ENCODE peak calls at places on chromosomes 6 and 20, in six cellular contexts. One of them, this sample, is unnamed. For H3K9me3, the result is how much of the 10 kb centered on the place peaks cover.

GRCh38 chr6:118932421-118932820 is 2.5 kb downstream of the MCM9 start:
- DNase-seq in CD8-positive, alpha-beta memory T cell: no peak
- DNase-seq in IMR-90: peak
- DNase-seq in pancreas: no peak
- DNase-seq in CD4-positive, CD25-positive, alpha-beta regulatory T cell: no peak
- DNase-seq in CD8-positive, alpha-beta T cell: no peak
- DNase-seq in this sample: no peak

GRCh38 chr6:170234419-170234818 is 56.5 kb downstream of the DLL1 start:
- DNase-seq in CD4-positive, CD25-positive, alpha-beta regulatory T cell: no peak
- DNase-seq in CD8-positive, alpha-beta memory T cell: no peak
- DNase-seq in pancreas: peak
- DNase-seq in CD8-positive, alpha-beta T cell: no peak
- DNase-seq in IMR-90: no peak
- DNase-seq in this sample: no peak

GRCh38 chr6:144731229-144731628 is 446.1 kb downstream of the UTRN start:
- DNase-seq in CD8-positive, alpha-beta memory T cell: no peak
- DNase-seq in CD8-positive, alpha-beta T cell: no peak
- DNase-seq in pancreas: no peak
- DNase-seq in IMR-90: no peak
- DNase-seq in CD4-positive, CD25-positive, alpha-beta regulatory T cell: no peak
- DNase-seq in this sample: no peak

GRCh38 chr20:53146201-53146891 is 174.2 kb downstream of the TSHZ2 start:
- DNase-seq in CD4-positive, CD25-positive, alpha-beta regulatory T cell: peak
- DNase-seq in pancreas: no peak
- DNase-seq in CD8-positive, alpha-beta memory T cell: no peak
- DNase-seq in IMR-90: no peak
- DNase-seq in CD8-positive, alpha-beta T cell: no peak
- DNase-seq in this sample: no peak

GRCh38 chr20:10919549-10920140 is 245.8 kb upstream of the JAG1 start:
- DNase-seq in IMR-90: peak
- DNase-seq in CD4-positive, CD25-positive, alpha-beta regulatory T cell: no peak
- DNase-seq in pancreas: no peak
- DNase-seq in CD8-positive, alpha-beta memory T cell: no peak
- DNase-seq in CD8-positive, alpha-beta T cell: no peak
- DNase-seq in this sample: no peak

GRCh38 chr6:15474196-15474595 is 188.6 kb downstream of the DTNBP1 start:
- DNase-seq in CD4-positive, CD25-positive, alpha-beta regulatory T cell: no peak
- DNase-seq in CD8-positive, alpha-beta memory T cell: no peak
- DNase-seq in IMR-90: peak
- DNase-seq in CD8-positive, alpha-beta T cell: no peak
- DNase-seq in pancreas: no peak
- DNase-seq in this sample: no peak

GRCh38 chr6:32622545-32623401 is 14.4 kb upstream of the HLA-DQA1 start:
- DNase-seq in CD8-positive, alpha-beta memory T cell: peak
- DNase-seq in IMR-90: peak
- DNase-seq in CD4-positive, CD25-positive, alpha-beta regulatory T cell: peak
- DNase-seq in pancreas: no peak
- DNase-seq in CD8-positive, alpha-beta T cell: peak
- DNase-seq in this sample: no peak

GRCh38 chr6:146200136-146200708 is 171.4 kb downstream of the GRM1 start:
- DNase-seq in CD8-positive, alpha-beta memory T cell: no peak
- DNase-seq in CD8-positive, alpha-beta T cell: no peak
- DNase-seq in IMR-90: no peak
- DNase-seq in pancreas: no peak
- DNase-seq in CD4-positive, CD25-positive, alpha-beta regulatory T cell: no peak
- DNase-seq in this sample: no peak

GRCh38 chr6:158033077-158033750 is 51.6 kb downstream of the SYNJ2 start:
- DNase-seq in pancreas: no peak
- DNase-seq in CD4-positive, CD25-positive, alpha-beta regulatory T cell: no peak
- DNase-seq in CD8-positive, alpha-beta memory T cell: no peak
- DNase-seq in CD8-positive, alpha-beta T cell: no peak
- DNase-seq in IMR-90: no peak
- DNase-seq in this sample: no peak

GRCh38 chr6:22717906-22718305 is 148.5 kb downstream of the HDGFL1 start:
- DNase-seq in CD8-positive, alpha-beta T cell: no peak
- DNase-seq in IMR-90: no peak
- DNase-seq in CD8-positive, alpha-beta memory T cell: no peak
- DNase-seq in pancreas: peak
- DNase-seq in CD4-positive, CD25-positive, alpha-beta regulatory T cell: no peak
- DNase-seq in this sample: peak

GRCh38 chr20:50187403-50188051 is 3.1 kb upstream of the CEBPB start:
- DNase-seq in IMR-90: peak
- DNase-seq in pancreas: no peak
- DNase-seq in CD8-positive, alpha-beta T cell: no peak
- DNase-seq in CD4-positive, CD25-positive, alpha-beta regulatory T cell: no peak
- DNase-seq in CD8-positive, alpha-beta memory T cell: no peak
- DNase-seq in this sample: peak

GRCh38 chr6:111995409-111995808 is 58.5 kb upstream of the CCN6 start:
- DNase-seq in CD8-positive, alpha-beta T cell: no peak
- DNase-seq in IMR-90: no peak
- DNase-seq in CD8-positive, alpha-beta memory T cell: no peak
- DNase-seq in CD4-positive, CD25-positive, alpha-beta regulatory T cell: no peak
- DNase-seq in pancreas: no peak
- DNase-seq in this sample: no peak

GRCh38 chr6:37182736-37183590 is 13.0 kb downstream of the PIM1 start:
- DNase-seq in IMR-90: no peak
- DNase-seq in pancreas: peak
- DNase-seq in CD8-positive, alpha-beta memory T cell: peak
- DNase-seq in CD8-positive, alpha-beta T cell: peak
- DNase-seq in CD4-positive, CD25-positive, alpha-beta regulatory T cell: peak
- DNase-seq in this sample: no peak

GRCh38 chr20:32360333-32360634 is 2.2 kb downstream of the ASXL1 start:
- DNase-seq in CD8-positive, alpha-beta memory T cell: no peak
- DNase-seq in CD4-positive, CD25-positive, alpha-beta regulatory T cell: no peak
- DNase-seq in IMR-90: no peak
- DNase-seq in pancreas: no peak
- DNase-seq in CD8-positive, alpha-beta T cell: no peak
- DNase-seq in this sample: no peak

GRCh38 chr20:59788811-59789210 is 144.6 kb downstream of the SYCP2 start:
- DNase-seq in CD8-positive, alpha-beta memory T cell: no peak
- DNase-seq in CD8-positive, alpha-beta T cell: no peak
- DNase-seq in pancreas: no peak
- DNase-seq in CD4-positive, CD25-positive, alpha-beta regulatory T cell: no peak
- DNase-seq in IMR-90: no peak
- DNase-seq in this sample: no peak
- H3K9me3 ChIP-seq in CD8-positive, alpha-beta memory T cell: under half
- H3K9me3 ChIP-seq in CD8-positive, alpha-beta T cell: under half
- H3K9me3 ChIP-seq in pancreas: under half
- H3K9me3 ChIP-seq in CD4-positive, CD25-positive, alpha-beta regulatory T cell: under half
- H3K9me3 ChIP-seq in IMR-90: under half
- H3K9me3 ChIP-seq in this sample: under half

GRCh38 chr6:164308339-164308738 is 893.8 kb downstream of the QKI start:
- DNase-seq in CD4-positive, CD25-positive, alpha-beta regulatory T cell: no peak
- DNase-seq in pancreas: no peak
- DNase-seq in IMR-90: no peak
- DNase-seq in CD8-positive, alpha-beta T cell: no peak
- DNase-seq in CD8-positive, alpha-beta memory T cell: no peak
- DNase-seq in this sample: no peak

GRCh38 chr6:164303092-164304007 is 888.8 kb downstream of the QKI start:
- DNase-seq in CD8-positive, alpha-beta memory T cell: no peak
- DNase-seq in CD8-positive, alpha-beta T cell: no peak
- DNase-seq in pancreas: no peak
- DNase-seq in CD4-positive, CD25-positive, alpha-beta regulatory T cell: no peak
- DNase-seq in IMR-90: no peak
- DNase-seq in this sample: no peak
- H3K9me3 ChIP-seq in CD8-positive, alpha-beta memory T cell: under half
- H3K9me3 ChIP-seq in CD8-positive, alpha-beta T cell: under half
- H3K9me3 ChIP-seq in pancreas: under half
- H3K9me3 ChIP-seq in CD4-positive, CD25-positive, alpha-beta regulatory T cell: under half
- H3K9me3 ChIP-seq in IMR-90: under half
- H3K9me3 ChIP-seq in this sample: under half

GRCh38 chr6:86685230-86685797 is 252.0 kb upstream of the HTR1E start:
- DNase-seq in CD4-positive, CD25-positive, alpha-beta regulatory T cell: no peak
- DNase-seq in CD8-positive, alpha-beta T cell: no peak
- DNase-seq in IMR-90: no peak
- DNase-seq in CD8-positive, alpha-beta memory T cell: no peak
- DNase-seq in pancreas: no peak
- DNase-seq in this sample: no peak
- H3K9me3 ChIP-seq in CD4-positive, CD25-positive, alpha-beta regulatory T cell: under half
- H3K9me3 ChIP-seq in CD8-positive, alpha-beta T cell: under half
- H3K9me3 ChIP-seq in IMR-90: under half
- H3K9me3 ChIP-seq in CD8-positive, alpha-beta memory T cell: under half
- H3K9me3 ChIP-seq in pancreas: under half
- H3K9me3 ChIP-seq in this sample: under half

GRCh38 chr6:30855429-30856069 is 28.8 kb upstream of the DDR1 start:
- DNase-seq in CD4-positive, CD25-positive, alpha-beta regulatory T cell: no peak
- DNase-seq in IMR-90: no peak
- DNase-seq in CD8-positive, alpha-beta memory T cell: no peak
- DNase-seq in CD8-positive, alpha-beta T cell: no peak
- DNase-seq in pancreas: no peak
- DNase-seq in this sample: no peak
- H3K9me3 ChIP-seq in CD4-positive, CD25-positive, alpha-beta regulatory T cell: under half
- H3K9me3 ChIP-seq in IMR-90: under half
- H3K9me3 ChIP-seq in CD8-positive, alpha-beta memory T cell: under half
- H3K9me3 ChIP-seq in CD8-positive, alpha-beta T cell: under half
- H3K9me3 ChIP-seq in pancreas: under half
- H3K9me3 ChIP-seq in this sample: under half

DNA sequence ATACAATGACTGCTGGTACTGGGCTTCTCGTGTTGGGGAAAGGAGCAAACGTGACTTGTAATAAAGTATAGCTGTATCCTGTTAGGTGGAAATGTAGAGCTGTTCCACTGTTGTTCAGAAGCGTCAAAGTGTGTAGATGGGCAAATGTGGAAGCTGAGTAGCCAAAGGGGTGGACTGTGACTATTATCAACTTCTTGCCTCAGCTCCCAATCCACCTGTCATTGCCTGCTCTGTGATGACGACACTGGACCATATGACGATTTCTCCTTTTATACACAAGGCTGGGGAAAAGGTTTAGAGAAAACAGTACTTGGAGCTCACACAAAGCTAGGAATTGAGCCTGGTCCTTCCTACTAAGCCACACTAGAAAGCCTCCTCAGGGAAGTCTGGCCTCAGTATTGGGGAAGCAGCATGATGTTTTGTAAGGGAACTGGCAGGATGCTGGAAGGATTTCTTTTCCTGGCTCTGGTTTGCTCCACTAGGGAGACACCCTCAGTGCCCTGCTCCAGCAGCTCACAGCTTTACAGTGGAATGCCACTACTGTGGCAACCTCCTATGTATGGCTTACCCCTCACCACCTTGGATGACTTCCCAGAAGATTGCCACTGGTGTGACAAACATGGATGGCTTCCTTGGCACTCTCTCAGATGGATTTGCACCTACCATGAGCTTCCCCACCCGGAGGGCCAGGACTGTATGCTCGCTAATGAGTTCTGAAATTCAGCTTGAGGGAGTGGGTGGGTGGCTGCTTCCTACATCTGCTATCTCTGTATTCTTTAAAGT is 20.0 kb downstream of the CD164 start:
- DNase-seq in CD8-positive, alpha-beta T cell: no peak
- DNase-seq in CD4-positive, CD25-positive, alpha-beta regulatory T cell: no peak
- DNase-seq in pancreas: no peak
- DNase-seq in CD8-positive, alpha-beta memory T cell: no peak
- DNase-seq in IMR-90: no peak
- DNase-seq in this sample: no peak
- H3K9me3 ChIP-seq in CD8-positive, alpha-beta T cell: under half
- H3K9me3 ChIP-seq in CD4-positive, CD25-positive, alpha-beta regulatory T cell: under half
- H3K9me3 ChIP-seq in pancreas: under half
- H3K9me3 ChIP-seq in CD8-positive, alpha-beta memory T cell: under half
- H3K9me3 ChIP-seq in IMR-90: under half
- H3K9me3 ChIP-seq in this sample: under half

GRCh38 chr20:51305316-51306052 is 237.0 kb downstream of the NFATC2 start:
- DNase-seq in CD4-positive, CD25-positive, alpha-beta regulatory T cell: no peak
- DNase-seq in pancreas: no peak
- DNase-seq in CD8-positive, alpha-beta T cell: no peak
- DNase-seq in CD8-positive, alpha-beta memory T cell: no peak
- DNase-seq in IMR-90: no peak
- DNase-seq in this sample: no peak
- H3K9me3 ChIP-seq in CD4-positive, CD25-positive, alpha-beta regulatory T cell: under half
- H3K9me3 ChIP-seq in pancreas: under half
- H3K9me3 ChIP-seq in CD8-positive, alpha-beta T cell: under half
- H3K9me3 ChIP-seq in CD8-positive, alpha-beta memory T cell: under half
- H3K9me3 ChIP-seq in IMR-90: under half
- H3K9me3 ChIP-seq in this sample: under half

GRCh38 chr6:385614-386013 is 5.9 kb upstream of the IRF4 start:
- DNase-seq in pancreas: no peak
- DNase-seq in CD8-positive, alpha-beta T cell: no peak
- DNase-seq in CD8-positive, alpha-beta memory T cell: no peak
- DNase-seq in IMR-90: no peak
- DNase-seq in CD4-positive, CD25-positive, alpha-beta regulatory T cell: no peak
- DNase-seq in this sample: no peak

GRCh38 chr6:387293-387694 is 4.3 kb upstream of the IRF4 start:
- DNase-seq in CD8-positive, alpha-beta memory T cell: no peak
- DNase-seq in CD8-positive, alpha-beta T cell: no peak
- DNase-seq in pancreas: no peak
- DNase-seq in IMR-90: peak
- DNase-seq in CD4-positive, CD25-positive, alpha-beta regulatory T cell: no peak
- DNase-seq in this sample: no peak

GRCh38 chr6:388202-388903 is 3.2 kb upstream of the IRF4 start:
- DNase-seq in CD4-positive, CD25-positive, alpha-beta regulatory T cell: no peak
- DNase-seq in CD8-positive, alpha-beta T cell: no peak
- DNase-seq in CD8-positive, alpha-beta memory T cell: no peak
- DNase-seq in pancreas: no peak
- DNase-seq in IMR-90: no peak
- DNase-seq in this sample: no peak

GRCh38 chr6:384898-385297 is 6.7 kb upstream of the IRF4 start:
- DNase-seq in CD8-positive, alpha-beta memory T cell: no peak
- DNase-seq in CD4-positive, CD25-positive, alpha-beta regulatory T cell: no peak
- DNase-seq in pancreas: no peak
- DNase-seq in IMR-90: no peak
- DNase-seq in CD8-positive, alpha-beta T cell: no peak
- DNase-seq in this sample: no peak

GRCh38 chr6:386688-387266 is 4.8 kb upstream of the IRF4 start:
- DNase-seq in pancreas: no peak
- DNase-seq in CD8-positive, alpha-beta T cell: no peak
- DNase-seq in CD8-positive, alpha-beta memory T cell: no peak
- DNase-seq in CD4-positive, CD25-positive, alpha-beta regulatory T cell: no peak
- DNase-seq in IMR-90: no peak
- DNase-seq in this sample: no peak
- H3K9me3 ChIP-seq in pancreas: under half
- H3K9me3 ChIP-seq in CD8-positive, alpha-beta T cell: under half
- H3K9me3 ChIP-seq in CD8-positive, alpha-beta memory T cell: under half
- H3K9me3 ChIP-seq in CD4-positive, CD25-positive, alpha-beta regulatory T cell: under half
- H3K9me3 ChIP-seq in IMR-90: under half
- H3K9me3 ChIP-seq in this sample: under half

GRCh38 chr6:135481786-135482369 is 15.7 kb downstream of the AHI1 start:
- DNase-seq in CD8-positive, alpha-beta T cell: no peak
- DNase-seq in CD8-positive, alpha-beta memory T cell: no peak
- DNase-seq in pancreas: no peak
- DNase-seq in CD4-positive, CD25-positive, alpha-beta regulatory T cell: no peak
- DNase-seq in IMR-90: peak
- DNase-seq in this sample: no peak
- H3K9me3 ChIP-seq in CD8-positive, alpha-beta T cell: under half
- H3K9me3 ChIP-seq in CD8-positive, alpha-beta memory T cell: under half
- H3K9me3 ChIP-seq in pancreas: under half
- H3K9me3 ChIP-seq in CD4-positive, CD25-positive, alpha-beta regulatory T cell: under half
- H3K9me3 ChIP-seq in IMR-90: under half
- H3K9me3 ChIP-seq in this sample: under half

This sample was measured in prostate gland.